ENCODE peak calls at places on chromosomes 6 and 20, in six cellular contexts. One of them, this sample, is unnamed.

GRCh38 chr6:70456725-70457124 is 43.4 kb downstream of the FAM135A start:
- DNase-seq in AG10803: no peak
- DNase-seq in upper lobe of right lung: no peak
- DNase-seq in tibial nerve: no peak
- DNase-seq in astrocyte of the spinal cord: no peak
- DNase-seq in cardiac fibroblast: no peak
- DNase-seq in this sample: no peak

GRCh38 chr6:1624071-1624847 is 14.5 kb downstream of the FOXC1 start:
- DNase-seq in astrocyte of the spinal cord: no peak
- DNase-seq in AG10803: no peak
- DNase-seq in upper lobe of right lung: no peak
- DNase-seq in tibial nerve: no peak
- DNase-seq in cardiac fibroblast: no peak
- DNase-seq in this sample: no peak

GRCh38 chr20:19888269-19888669 is 128.9 kb upstream of the NAA20 start:
- DNase-seq in astrocyte of the spinal cord: no peak
- DNase-seq in cardiac fibroblast: no peak
- DNase-seq in upper lobe of right lung: no peak
- DNase-seq in tibial nerve: no peak
- DNase-seq in AG10803: no peak
- DNase-seq in this sample: no peak

GRCh38 chr6:11273406-11274065 is 41.1 kb upstream of the NEDD9 start:
- DNase-seq in upper lobe of right lung: no peak
- DNase-seq in cardiac fibroblast: no peak
- DNase-seq in AG10803: no peak
- DNase-seq in astrocyte of the spinal cord: no peak
- DNase-seq in tibial nerve: no peak
- DNase-seq in this sample: no peak

GRCh38 chr20:47303736-47304135 is 52.8 kb downstream of the ZMYND8 start:
- DNase-seq in astrocyte of the spinal cord: no peak
- DNase-seq in tibial nerve: no peak
- DNase-seq in upper lobe of right lung: peak
- DNase-seq in cardiac fibroblast: no peak
- DNase-seq in AG10803: no peak
- DNase-seq in this sample: no peak

GRCh38 chr6:41150671-41151070 is 3.5 kb downstream of the TREML1 start:
- DNase-seq in AG10803: no peak
- DNase-seq in upper lobe of right lung: no peak
- DNase-seq in astrocyte of the spinal cord: no peak
- DNase-seq in tibial nerve: no peak
- DNase-seq in cardiac fibroblast: no peak
- DNase-seq in this sample: no peak

GRCh38 chr6:54419885-54420284 is 111.6 kb downstream of the TINAG start:
- DNase-seq in astrocyte of the spinal cord: peak
- DNase-seq in tibial nerve: no peak
- DNase-seq in cardiac fibroblast: peak
- DNase-seq in upper lobe of right lung: no peak
- DNase-seq in AG10803: peak
- DNase-seq in this sample: peak

GRCh38 chr20:23205656-23206055 is 119.5 kb upstream of the CD93 start:
- DNase-seq in astrocyte of the spinal cord: peak
- DNase-seq in AG10803: peak
- DNase-seq in tibial nerve: peak
- DNase-seq in upper lobe of right lung: no peak
- DNase-seq in cardiac fibroblast: peak
- DNase-seq in this sample: no peak

GRCh38 chr6:28005124-28005662 is 48.2 kb downstream of the OR2B6 start:
- DNase-seq in AG10803: no peak
- DNase-seq in upper lobe of right lung: no peak
- DNase-seq in tibial nerve: no peak
- DNase-seq in cardiac fibroblast: no peak
- DNase-seq in astrocyte of the spinal cord: no peak
- DNase-seq in this sample: no peak

GRCh38 chr6:85551264-85551663 is 42.4 kb downstream of the SNX14 start:
- DNase-seq in AG10803: no peak
- DNase-seq in tibial nerve: no peak
- DNase-seq in cardiac fibroblast: no peak
- DNase-seq in astrocyte of the spinal cord: no peak
- DNase-seq in upper lobe of right lung: no peak
- DNase-seq in this sample: no peak

GRCh38 chr6:160194808-160195207 is 63.8 kb downstream of the SLC22A2 start:
- DNase-seq in upper lobe of right lung: no peak
- DNase-seq in tibial nerve: no peak
- DNase-seq in astrocyte of the spinal cord: no peak
- DNase-seq in AG10803: no peak
- DNase-seq in cardiac fibroblast: no peak
- DNase-seq in this sample: no peak

GRCh38 chr20:20463933-20464374 is 96.0 kb downstream of the INSM1 start:
- DNase-seq in upper lobe of right lung: no peak
- DNase-seq in cardiac fibroblast: peak
- DNase-seq in tibial nerve: no peak
- DNase-seq in AG10803: no peak
- DNase-seq in astrocyte of the spinal cord: peak
- DNase-seq in this sample: peak

GRCh38 chr6:140275725-140276124 is 901.3 kb upstream of the CITED2 start:
- DNase-seq in AG10803: no peak
- DNase-seq in tibial nerve: no peak
- DNase-seq in cardiac fibroblast: no peak
- DNase-seq in astrocyte of the spinal cord: no peak
- DNase-seq in upper lobe of right lung: no peak
- DNase-seq in this sample: no peak

GRCh38 chr20:46564241-46564957 is 13.9 kb upstream of the OCSTAMP start:
- DNase-seq in upper lobe of right lung: no peak
- DNase-seq in AG10803: no peak
- DNase-seq in astrocyte of the spinal cord: no peak
- DNase-seq in tibial nerve: no peak
- DNase-seq in cardiac fibroblast: no peak
- DNase-seq in this sample: no peak

GRCh38 chr20:39117486-39117885 is 155.3 kb downstream of the DHX35 start:
- DNase-seq in astrocyte of the spinal cord: peak
- DNase-seq in upper lobe of right lung: no peak
- DNase-seq in tibial nerve: no peak
- DNase-seq in cardiac fibroblast: peak
- DNase-seq in AG10803: peak
- DNase-seq in this sample: no peak

GRCh38 chr20:19934792-19935491 is 82.2 kb upstream of the NAA20 start:
- DNase-seq in astrocyte of the spinal cord: no peak
- DNase-seq in tibial nerve: peak
- DNase-seq in AG10803: no peak
- DNase-seq in cardiac fibroblast: no peak
- DNase-seq in upper lobe of right lung: peak
- DNase-seq in this sample: no peak

GRCh38 chr6:32371204-32371603 is 499 bp downstream of the TSBP1 start:
- DNase-seq in cardiac fibroblast: peak
- DNase-seq in upper lobe of right lung: no peak
- DNase-seq in AG10803: peak
- DNase-seq in tibial nerve: no peak
- DNase-seq in astrocyte of the spinal cord: peak
- DNase-seq in this sample: no peak

GRCh38 chr6:24492475-24492874 is 2.3 kb upstream of the ALDH5A1 start:
- DNase-seq in upper lobe of right lung: no peak
- DNase-seq in cardiac fibroblast: peak
- DNase-seq in astrocyte of the spinal cord: no peak
- DNase-seq in AG10803: peak
- DNase-seq in tibial nerve: no peak
- DNase-seq in this sample: no peak

GRCh38 chr6:44679906-44680698 is 292.6 kb downstream of the CDC5L start:
- DNase-seq in upper lobe of right lung: no peak
- DNase-seq in AG10803: no peak
- DNase-seq in astrocyte of the spinal cord: no peak
- DNase-seq in cardiac fibroblast: no peak
- DNase-seq in tibial nerve: no peak
- DNase-seq in this sample: no peak

GRCh38 chr6:26195376-26195923 is 108.2 kb downstream of the HFE start:
- DNase-seq in cardiac fibroblast: peak
- DNase-seq in upper lobe of right lung: peak
- DNase-seq in tibial nerve: peak
- DNase-seq in astrocyte of the spinal cord: peak
- DNase-seq in AG10803: peak
- DNase-seq in this sample: peak

GRCh38 chr6:109491207-109491938 is 8.4 kb upstream of the ZBTB24 start:
- DNase-seq in tibial nerve: no peak
- DNase-seq in astrocyte of the spinal cord: no peak
- DNase-seq in cardiac fibroblast: no peak
- DNase-seq in AG10803: no peak
- DNase-seq in upper lobe of right lung: no peak
- DNase-seq in this sample: no peak

GRCh38 chr6:112690497-112691202 is 343.5 kb downstream of the RFPL4B start:
- DNase-seq in AG10803: peak
- DNase-seq in tibial nerve: no peak
- DNase-seq in upper lobe of right lung: no peak
- DNase-seq in cardiac fibroblast: peak
- DNase-seq in astrocyte of the spinal cord: no peak
- DNase-seq in this sample: no peak
- H3K4me3 ChIP-seq in AG10803: no peak
- H3K4me3 ChIP-seq in tibial nerve: no peak
- H3K4me3 ChIP-seq in upper lobe of right lung: no peak
- H3K4me3 ChIP-seq in cardiac fibroblast: no peak
- H3K4me3 ChIP-seq in astrocyte of the spinal cord: no peak
- H3K4me3 ChIP-seq in this sample: no peak

DNA sequence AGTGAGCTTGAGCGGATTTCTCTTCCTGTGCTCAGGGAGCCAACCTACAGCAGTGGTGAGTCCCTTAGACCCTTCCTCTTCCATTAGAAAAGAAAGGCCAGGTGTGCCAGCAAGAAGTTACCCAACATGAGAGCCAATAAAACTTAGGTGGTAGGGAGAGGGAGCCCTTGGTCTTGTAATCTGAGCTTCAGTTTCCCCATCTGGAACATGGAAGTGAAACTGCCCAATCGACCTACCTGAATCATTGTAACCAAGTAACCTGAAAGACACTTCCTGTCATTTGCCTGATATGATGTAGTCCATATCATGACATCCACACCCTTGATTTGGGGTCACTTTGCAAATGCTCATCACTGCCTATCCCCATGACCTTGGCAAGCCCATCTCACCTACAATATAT is 66.4 kb downstream of the MDGA1 start:
- DNase-seq in cardiac fibroblast: no peak
- DNase-seq in upper lobe of right lung: no peak
- DNase-seq in tibial nerve: no peak
- DNase-seq in AG10803: no peak
- DNase-seq in astrocyte of the spinal cord: no peak
- DNase-seq in this sample: no peak
- TF ChIP-seq CTCF in cardiac fibroblast: no peak
- TF ChIP-seq CTCF in upper lobe of right lung: no peak
- TF ChIP-seq CTCF in tibial nerve: no peak
- TF ChIP-seq CTCF in AG10803: no peak
- TF ChIP-seq CTCF in astrocyte of the spinal cord: no peak
- TF ChIP-seq CTCF in this sample: no peak

DNA sequence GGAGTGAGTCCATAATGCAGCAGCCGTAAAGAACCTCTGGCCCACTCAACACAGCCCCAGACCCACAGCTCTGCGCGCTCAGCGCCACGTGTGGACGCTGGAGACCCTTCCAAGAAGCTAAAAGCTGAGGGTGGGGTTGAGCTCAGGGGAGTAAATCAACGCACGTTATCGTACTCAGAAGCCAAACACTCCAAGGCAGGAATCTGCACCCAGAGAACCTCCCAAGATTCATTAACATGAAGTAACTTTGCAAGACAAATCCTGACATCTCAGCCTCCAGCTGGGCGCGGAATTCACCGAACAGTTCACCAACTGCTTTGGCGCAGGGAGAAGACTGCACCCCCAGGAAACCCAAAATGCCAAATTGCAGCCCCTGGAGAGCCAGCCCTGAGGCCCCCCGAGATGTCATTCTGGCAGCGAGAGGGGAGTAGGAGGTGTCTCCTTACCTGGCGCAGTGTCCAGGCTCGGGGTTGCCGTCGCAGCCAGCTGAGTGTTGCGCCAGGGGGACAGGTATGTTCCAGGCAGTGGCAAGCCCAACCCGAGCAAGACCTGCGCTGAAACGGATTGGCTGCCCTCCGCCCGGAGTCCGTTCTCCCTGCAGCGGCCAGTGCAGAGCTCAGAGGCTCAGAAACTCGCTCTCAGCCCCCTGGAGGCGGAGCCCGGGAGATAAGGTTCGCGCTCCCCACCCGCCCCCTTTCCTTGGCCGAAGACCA is at the start of gene COL21A1:
- DNase-seq in tibial nerve: no peak
- DNase-seq in cardiac fibroblast: peak
- DNase-seq in astrocyte of the spinal cord: peak
- DNase-seq in AG10803: no peak
- DNase-seq in upper lobe of right lung: peak
- DNase-seq in this sample: no peak
- H3K4me3 ChIP-seq in tibial nerve: peak
- H3K4me3 ChIP-seq in cardiac fibroblast: peak
- H3K4me3 ChIP-seq in astrocyte of the spinal cord: peak
- H3K4me3 ChIP-seq in AG10803: peak
- H3K4me3 ChIP-seq in upper lobe of right lung: peak
- H3K4me3 ChIP-seq in this sample: peak

GRCh38 chr6:47009583-47009982 is 32.5 kb downstream of the ADGRF1 start:
- DNase-seq in astrocyte of the spinal cord: no peak
- DNase-seq in cardiac fibroblast: no peak
- DNase-seq in tibial nerve: no peak
- DNase-seq in upper lobe of right lung: no peak
- DNase-seq in AG10803: no peak
- DNase-seq in this sample: no peak
- TF ChIP-seq CTCF in astrocyte of the spinal cord: no peak
- TF ChIP-seq CTCF in cardiac fibroblast: peak
- TF ChIP-seq CTCF in tibial nerve: no peak
- TF ChIP-seq CTCF in upper lobe of right lung: no peak
- TF ChIP-seq CTCF in AG10803: peak
- TF ChIP-seq CTCF in this sample: no peak

DNA sequence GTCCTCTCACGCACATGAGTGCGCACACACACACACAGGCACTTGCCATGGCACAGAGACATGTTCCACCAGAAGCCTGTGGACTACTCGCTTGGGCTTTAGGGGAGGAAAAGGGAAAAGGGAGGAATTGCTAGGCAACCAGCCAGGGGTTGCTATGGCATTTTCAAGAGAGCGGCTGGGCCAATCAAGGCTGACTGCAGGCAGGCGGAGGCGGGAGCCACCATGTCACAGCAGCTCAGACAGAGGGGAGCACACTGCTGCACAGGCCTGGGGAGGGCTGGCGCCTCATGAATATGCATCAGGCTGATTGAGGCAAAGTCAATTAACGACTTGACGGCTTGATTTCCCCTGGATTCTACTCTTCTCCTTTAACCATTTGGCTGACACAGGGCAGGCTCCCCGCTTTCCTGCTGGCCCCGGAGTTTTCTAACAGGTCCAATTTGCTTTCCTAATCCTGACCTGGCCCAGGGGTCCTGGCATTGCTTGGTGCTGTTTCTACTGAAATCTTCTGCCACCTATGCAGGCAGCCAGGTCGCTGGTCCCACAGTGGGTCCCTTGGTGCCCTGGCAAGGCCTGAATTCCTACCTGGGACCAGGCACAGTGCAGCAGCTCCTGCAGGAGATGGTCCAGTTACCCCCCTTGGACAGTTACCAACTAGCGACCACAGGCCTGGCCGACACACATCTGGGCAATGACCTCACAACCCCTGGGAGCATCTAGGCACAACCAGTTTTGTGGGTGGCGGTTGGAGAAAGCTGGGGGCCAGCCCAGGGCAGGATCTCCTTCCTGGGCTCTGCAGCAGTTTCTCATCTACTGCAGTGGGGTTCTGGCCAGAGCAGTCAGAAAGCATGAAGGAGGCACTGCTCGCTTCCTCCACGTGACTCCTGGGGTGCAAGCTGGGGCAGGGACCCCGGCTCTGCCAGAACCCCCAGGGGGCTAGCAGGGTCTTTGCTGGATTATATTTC is 52.1 kb downstream of the YTHDF1 start:
- DNase-seq in AG10803: no peak
- DNase-seq in cardiac fibroblast: no peak
- DNase-seq in upper lobe of right lung: no peak
- DNase-seq in tibial nerve: no peak
- DNase-seq in astrocyte of the spinal cord: no peak
- DNase-seq in this sample: no peak
- H3K4me3 ChIP-seq in AG10803: no peak
- H3K4me3 ChIP-seq in cardiac fibroblast: no peak
- H3K4me3 ChIP-seq in upper lobe of right lung: no peak
- H3K4me3 ChIP-seq in tibial nerve: no peak
- H3K4me3 ChIP-seq in astrocyte of the spinal cord: no peak
- H3K4me3 ChIP-seq in this sample: no peak

GRCh38 chr20:561437-562231 is 18.0 kb upstream of the CSNK2A1 start:
- DNase-seq in cardiac fibroblast: peak
- DNase-seq in AG10803: peak
- DNase-seq in astrocyte of the spinal cord: peak
- DNase-seq in upper lobe of right lung: no peak
- DNase-seq in tibial nerve: peak
- DNase-seq in this sample: peak
- TF ChIP-seq CTCF in cardiac fibroblast: peak
- TF ChIP-seq CTCF in AG10803: peak
- TF ChIP-seq CTCF in astrocyte of the spinal cord: peak
- TF ChIP-seq CTCF in upper lobe of right lung: peak
- TF ChIP-seq CTCF in tibial nerve: peak
- TF ChIP-seq CTCF in this sample: peak